ENCODE peak calls at places on chromosomes 12 and 14, in six cellular contexts. Q is CMK; B is T47D; O is activated T-cell treated with anti-CD3 and anti-CD28 coated beads for 4 hours; J is gastrocnemius medialis; W is CD4-positive, alpha-beta T cell. G is an unnamed sample.

GRCh38 chr12:11543513-11544168 is 105.8 kb upstream of the ETV6 start:
- DNase-seq in W (no peak), Q (no peak), O (no peak), B (no peak), J (no peak), G (no peak)

GRCh38 chr12:21940972-21941521 is at the start of gene ABCC9:
- DNase-seq in B (no peak), W (no peak), O (no peak), J (peak; percentile 85), Q (no peak), G (no peak)

GRCh38 chr12:71438670-71439361 is 782 bp upstream of the LGR5 start:
- DNase-seq in O (no peak), B (no peak), W (no peak), Q (no peak), J (no peak), G (no peak)

GRCh38 chr14:57293851-57294837 is 25.4 kb downstream of the AP5M1 start:
- DNase-seq in W (no peak), O (no peak), J (no peak), B (no peak), Q (no peak), G (no peak)

GRCh38 chr14:79011091-79011919 is 841.1 kb downstream of the NRXN3 start:
- DNase-seq in Q (peak; percentile 12), O (no peak), W (no peak), B (peak; percentile 11), J (no peak), G (no peak)

GRCh38 chr12:16955083-16955657 is 349.2 kb upstream of the LMO3 start:
- DNase-seq in O (no peak), Q (no peak), W (no peak), B (no peak), J (no peak), G (no peak)

GRCh38 chr14:50061664-50062437 is 54.5 kb downstream of the VCPKMT start:
- DNase-seq in O (no peak), W (peak; percentile 47), J (peak; percentile 37), Q (no peak), B (no peak), G (peak; percentile 76)

GRCh38 chr14:56119221-56119967 is 1.2 kb downstream of the PELI2 start:
- DNase-seq in J (no peak), O (no peak), Q (no peak), W (peak; percentile 11), B (no peak), G (no peak)

GRCh38 chr12:71732357-71732712 is 22.3 kb upstream of the RAB21 start:
- DNase-seq in O (no peak), J (no peak), B (no peak), W (no peak), Q (no peak), G (no peak)

GRCh38 chr12:65609359-65609771 is 214.9 kb upstream of the HMGA2 start:
- DNase-seq in J (no peak), B (no peak), O (no peak), Q (no peak), W (no peak), G (no peak)

GRCh38 chr12:46503637-46504036 is 131.1 kb upstream of the SLC38A2 start:
- DNase-seq in B (no peak), Q (no peak), O (no peak), W (no peak), J (no peak), G (no peak)

GRCh38 chr12:120100630-120101029 is 15.9 kb downstream of the RAB35 start:
- DNase-seq in J (peak; percentile 92), Q (no peak), O (no peak), W (no peak), B (no peak), G (no peak)

GRCh38 chr12:93802698-93803097 is 125.5 kb downstream of the CRADD start:
- DNase-seq in B (no peak), Q (no peak), W (no peak), O (no peak), J (no peak), G (no peak)